ENCODE peak calls at places on chromosomes 1 and 21, in four cellular contexts. K, L, T and V are unnamed samples.

GRCh38 chr21:44315691-44316208 is 15.9 kb downstream of the PFKL start:
- DNase-seq in K (no peak), L (no peak), T (no peak), V (no peak)

GRCh38 chr1:232285138-232285537 is 344.8 kb downstream of the SIPA1L2 start:
- DNase-seq in K (no peak), L (no peak), T (no peak), V (no peak)

GRCh38 chr1:222616535-222616934 is 1.4 kb upstream of the MIA3 start:
- DNase-seq in K (no peak), L (no peak), T (peak), V (no peak)

GRCh38 chr1:227429447-227430359 is 111.4 kb upstream of the CDC42BPA start:
- DNase-seq in K (no peak), L (no peak), T (no peak), V (no peak)

GRCh38 chr1:27598288-27598687 is 5.7 kb downstream of the AHDC1 start:
- DNase-seq in K (peak), L (peak), T (no peak), V (no peak)

GRCh38 chr1:21900766-21901472 is 36.2 kb downstream of the HSPG2 start:
- DNase-seq in K (no peak), L (no peak), T (no peak), V (no peak)

GRCh38 chr1:21217812-21218596 is 41.3 kb upstream of the EIF4G3 start:
- DNase-seq in K (peak), L (peak), T (peak), V (peak)

GRCh38 chr1:58824753-58825389 is 41.0 kb upstream of the JUN start:
- DNase-seq in K (no peak), L (no peak), T (no peak), V (no peak)

GRCh38 chr1:155976062-155976912 is 2.1 kb downstream of the ARHGEF2 start:
- DNase-seq in K (peak), L (peak), T (no peak), V (peak)

GRCh38 chr1:234619794-234620247 is 9.8 kb upstream of the IRF2BP2 start:
- DNase-seq in K (no peak), L (no peak), T (peak), V (no peak)

GRCh38 chr21:36806103-36806502 is 107.2 kb downstream of the SIM2 start:
- DNase-seq in K (no peak), L (no peak), T (no peak), V (no peak)

GRCh38 chr1:67578397-67579020 is 106.5 kb upstream of the GADD45A start:
- DNase-seq in K (no peak), L (no peak), T (peak), V (no peak)

GRCh38 chr1:67843746-67844145 is 10.5 kb upstream of the GNG12 start:
- DNase-seq in K (no peak), L (no peak), T (no peak), V (no peak)

GRCh38 chr1:95230768-95231191 is 3.2 kb upstream of the RWDD3 start:
- DNase-seq in K (no peak), L (no peak), T (peak), V (no peak)

GRCh38 chr1:63454269-63454668 is 68.8 kb downstream of the ITGB3BP start:
- DNase-seq in K (no peak), L (no peak), T (peak), V (no peak)

GRCh38 chr21:37412603-37413360 is 46.2 kb downstream of the DYRK1A start:
- DNase-seq in K (no peak), L (no peak), T (no peak), V (no peak)

GRCh38 chr1:17260264-17260663 is 11.4 kb downstream of the PADI3 start:
- DNase-seq in K (no peak), L (no peak), T (no peak), V (no peak)

GRCh38 chr1:18642278-18643095 is 11.8 kb downstream of the PAX7 start:
- DNase-seq in K (peak), L (no peak), T (no peak), V (no peak)

GRCh38 chr21:36337099-36337509 is 17.1 kb downstream of the MORC3 start:
- DNase-seq in K (no peak), L (peak), T (no peak), V (no peak)

GRCh38 chr1:3695326-3696217 is 43.3 kb downstream of the TP73 start:
- DNase-seq in K (peak), L (peak), T (peak), V (peak)

GRCh38 chr1:186838380-186839076 is 9.8 kb downstream of the PLA2G4A start:
- DNase-seq in K (no peak), L (no peak), T (no peak), V (no peak)

GRCh38 chr1:112696578-112697320 is 10.2 kb downstream of the RHOC start:
- DNase-seq in K (no peak), L (peak), T (no peak), V (no peak)

GRCh38 chr1:223231011-223231572 is 88.0 kb upstream of the TLR5 start:
- DNase-seq in K (no peak), L (no peak), T (no peak), V (no peak)

GRCh38 chr1:33899746-33900145 is 35.9 kb downstream of the HMGB4 start:
- DNase-seq in K (no peak), L (no peak), T (no peak), V (no peak)

GRCh38 chr1:228937851-228938247 is 202.6 kb downstream of the RHOU start:
- DNase-seq in K (no peak), L (no peak), T (no peak), V (no peak)

GRCh38 chr21:44255519-44255981 is 6.1 kb downstream of the DNMT3L start:
- DNase-seq in K (peak), L (no peak), T (no peak), V (no peak)

GRCh38 chr1:15036101-15036500 is 117.4 kb upstream of the TMEM51 start:
- DNase-seq in K (no peak), L (no peak), T (no peak), V (no peak)

GRCh38 chr1:150410582-150411101 is 46.7 kb downstream of the RPRD2 start:
- DNase-seq in K (no peak), L (no peak), T (peak), V (no peak)
- TF ChIP-seq ELF4 in K (no peak), L (no peak), T (no peak), V (no peak)

GRCh38 chr1:24416666-24417391 is 1.2 kb downstream of the NIPAL3 start:
- DNase-seq in K (no peak), L (peak), T (peak), V (no peak)
- TF ChIP-seq ELF4 in K (no peak), L (no peak), T (no peak), V (no peak)

GRCh38 chr1:11731719-11732283 is 4.1 kb upstream of the AGTRAP start:
- DNase-seq in K (peak), L (peak), T (peak), V (no peak)
- TF ChIP-seq ELF4 in K (no peak), L (no peak), T (no peak), V (no peak)

GRCh38 chr1:9822897-9823692 is 670 bp downstream of the CLSTN1 start:
- DNase-seq in K (peak), L (peak), T (no peak), V (peak)
- TF ChIP-seq ELF4 in K (no peak), L (no peak), T (no peak), V (no peak)

GRCh38 chr1:12140016-12140415 is 26.8 kb upstream of the TNFRSF1B start:
- DNase-seq in K (no peak), L (no peak), T (no peak), V (no peak)
- TF ChIP-seq ELF4 in K (no peak), L (no peak), T (no peak), V (no peak)

DNA sequence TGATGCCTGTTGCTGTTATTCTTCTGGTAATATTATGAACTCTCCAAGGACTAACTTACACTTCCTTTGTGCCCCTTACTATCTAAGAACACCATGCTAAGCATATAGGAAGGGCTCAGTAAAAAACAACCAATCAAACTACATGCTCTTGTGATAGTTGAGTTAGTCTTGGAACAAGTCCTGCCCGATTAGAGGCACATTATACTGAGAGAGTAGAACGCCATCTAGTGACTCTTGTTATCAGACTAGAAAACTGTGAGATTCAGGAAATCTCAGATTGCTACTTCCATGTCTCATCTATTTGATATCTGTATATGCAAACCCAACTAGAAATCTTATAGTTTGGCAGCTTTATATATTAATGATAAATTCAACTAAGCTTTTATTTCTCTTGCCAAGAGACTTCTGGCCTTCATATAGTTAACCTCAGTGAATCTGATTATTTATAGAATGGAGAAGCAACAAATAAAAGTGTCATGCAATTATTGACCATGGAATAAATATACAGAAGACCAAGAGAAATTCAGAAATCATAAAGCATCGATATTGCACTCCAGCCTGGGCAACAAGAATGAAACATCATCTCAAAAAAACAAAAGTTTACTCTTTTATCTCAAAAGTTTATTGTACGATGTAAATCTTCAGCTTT is 7.8 kb upstream of the SRRM1 start:
- DNase-seq in K (no peak), L (peak), T (peak), V (peak)
- TF ChIP-seq ELF4 in K (no peak), L (no peak), T (no peak), V (no peak)

DNA sequence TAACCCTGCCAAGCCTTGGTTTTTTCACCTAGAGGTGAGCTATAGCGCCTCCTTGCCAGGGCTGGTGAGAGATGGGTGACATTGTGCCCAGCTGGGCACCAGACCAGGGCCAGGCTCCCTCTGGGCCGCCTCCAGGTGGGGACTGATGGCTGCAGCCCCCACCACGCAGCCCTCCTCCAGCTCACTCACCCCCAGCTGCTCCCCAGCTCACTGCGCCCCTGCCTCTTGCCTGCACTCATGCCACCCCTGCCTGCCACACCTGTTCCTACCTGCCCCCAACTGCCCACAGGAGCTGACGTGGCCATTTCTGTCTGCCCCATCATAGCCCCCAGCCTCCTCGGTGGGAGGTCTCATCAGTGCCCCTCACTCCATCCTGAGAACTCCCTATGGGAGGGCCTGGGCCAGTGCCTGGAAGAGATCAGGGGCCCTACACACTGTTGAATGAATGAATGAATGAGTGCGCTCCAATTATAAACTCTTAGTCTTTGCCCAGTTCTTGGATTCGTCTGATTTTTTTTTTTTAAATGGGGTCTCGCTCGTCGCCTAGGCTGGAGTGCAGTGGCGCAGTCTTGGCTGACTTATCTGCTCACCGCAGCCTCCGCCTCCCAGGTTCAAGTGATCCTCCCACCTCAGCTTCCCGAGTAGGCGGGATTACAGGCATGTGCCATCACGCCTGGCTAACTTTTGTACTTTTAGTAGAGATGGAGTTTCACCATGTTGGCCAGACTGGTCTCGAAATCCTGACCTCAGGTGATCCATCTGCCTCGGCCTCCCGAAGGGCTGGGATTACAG is 26.4 kb upstream of the VPS13D start:
- DNase-seq in K (no peak), L (no peak), T (no peak), V (no peak)
- TF ChIP-seq ELF4 in K (no peak), L (no peak), T (no peak), V (no peak)

GRCh38 chr1:39626646-39627045 is 12.8 kb downstream of the HEYL start:
- DNase-seq in K (no peak), L (no peak), T (no peak), V (no peak)
- TF ChIP-seq ELF4 in K (no peak), L (no peak), T (no peak), V (no peak)

DNA sequence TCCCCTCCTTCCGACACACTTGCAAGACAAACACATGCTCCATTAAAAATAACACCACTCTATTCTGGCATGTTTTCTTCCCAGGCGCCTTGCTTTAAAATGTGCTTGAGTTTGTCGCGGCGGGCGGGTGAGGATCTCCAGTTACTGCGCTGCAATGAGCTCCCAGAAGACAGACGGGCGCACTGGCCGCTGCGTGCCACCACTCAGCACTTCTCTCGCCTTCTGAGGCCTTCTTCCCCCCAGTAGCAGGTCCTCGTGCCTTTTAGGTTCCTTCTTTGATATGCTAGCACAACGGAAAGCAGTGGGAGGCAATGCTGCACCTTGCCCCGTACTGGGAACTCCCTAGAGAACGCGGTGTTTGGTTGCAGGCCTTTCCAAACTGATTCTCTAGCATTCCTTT is 279.5 kb upstream of the NR5A2 start:
- DNase-seq in K (peak), L (no peak), T (no peak), V (peak)
- TF ChIP-seq ELF4 in K (no peak), L (no peak), T (no peak), V (no peak)

DNA sequence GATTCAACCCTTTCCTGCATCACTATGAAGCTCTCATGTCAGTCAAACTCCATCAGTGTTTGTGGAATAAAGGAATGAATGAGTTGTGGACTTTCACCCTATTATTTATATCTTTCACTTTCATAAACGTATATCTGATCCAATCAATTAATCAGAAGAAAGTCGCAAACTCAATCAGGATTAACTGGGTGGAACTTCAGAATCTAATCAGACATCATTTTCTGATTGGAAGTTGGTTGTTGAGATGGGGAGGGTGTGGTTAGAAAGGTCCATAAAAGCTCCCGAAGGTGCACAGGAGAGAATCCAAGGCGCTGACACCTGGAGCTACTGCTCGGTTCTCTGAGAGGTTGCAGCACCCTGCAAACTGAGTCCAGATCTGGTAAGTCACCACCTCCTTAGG is at the start of gene PRAMEF12:
- DNase-seq in K (no peak), L (no peak), T (no peak), V (no peak)
- TF ChIP-seq ELF4 in K (no peak), L (no peak), T (no peak), V (no peak)